ENCODE peak calls at places on chromosomes 3 and 15, in five cellular contexts. One of them, this sample, is unnamed.

GRCh38 chr3:149751551-149751950 is 738 bp downstream of the COMMD2 start:
- DNase-seq in NCI-H774: no peak
- DNase-seq in activated CD4-positive, alpha-beta T cell treated with anti-CD3 and anti-CD28 coated beads for 48 hours: no peak
- DNase-seq in occipital lobe: no peak
- DNase-seq in natural killer cell treated with Interleukin-12 subunit alpha and Interleukin-12 subunit beta and Interleukin-15 and Interleukin-18, amount 100 ng/mL, for 72 hours: no peak
- DNase-seq in this sample: no peak

GRCh38 chr15:68277131-68277604 is 377 bp upstream of the FEM1B start:
- DNase-seq in NCI-H774: peak
- DNase-seq in activated CD4-positive, alpha-beta T cell treated with anti-CD3 and anti-CD28 coated beads for 48 hours: no peak
- DNase-seq in occipital lobe: peak
- DNase-seq in natural killer cell treated with Interleukin-12 subunit alpha and Interleukin-12 subunit beta and Interleukin-15 and Interleukin-18, amount 100 ng/mL, for 72 hours: no peak
- DNase-seq in this sample: peak

GRCh38 chr15:82132742-82133141 is 86.9 kb upstream of the MEX3B start:
- DNase-seq in NCI-H774: no peak
- DNase-seq in activated CD4-positive, alpha-beta T cell treated with anti-CD3 and anti-CD28 coated beads for 48 hours: no peak
- DNase-seq in occipital lobe: no peak
- DNase-seq in natural killer cell treated with Interleukin-12 subunit alpha and Interleukin-12 subunit beta and Interleukin-15 and Interleukin-18, amount 100 ng/mL, for 72 hours: no peak
- DNase-seq in this sample: no peak

GRCh38 chr3:72134989-72135451 is 350.1 kb upstream of the PROK2 start:
- DNase-seq in NCI-H774: no peak
- DNase-seq in activated CD4-positive, alpha-beta T cell treated with anti-CD3 and anti-CD28 coated beads for 48 hours: no peak
- DNase-seq in occipital lobe: no peak
- DNase-seq in natural killer cell treated with Interleukin-12 subunit alpha and Interleukin-12 subunit beta and Interleukin-15 and Interleukin-18, amount 100 ng/mL, for 72 hours: no peak
- DNase-seq in this sample: no peak

GRCh38 chr3:197001972-197002700 is 27.5 kb downstream of the MELTF start:
- DNase-seq in NCI-H774: no peak
- DNase-seq in activated CD4-positive, alpha-beta T cell treated with anti-CD3 and anti-CD28 coated beads for 48 hours: no peak
- DNase-seq in occipital lobe: peak
- DNase-seq in natural killer cell treated with Interleukin-12 subunit alpha and Interleukin-12 subunit beta and Interleukin-15 and Interleukin-18, amount 100 ng/mL, for 72 hours: peak
- DNase-seq in this sample: peak

GRCh38 chr3:164730810-164731209 is 347.5 kb downstream of the SI start:
- DNase-seq in NCI-H774: no peak
- DNase-seq in activated CD4-positive, alpha-beta T cell treated with anti-CD3 and anti-CD28 coated beads for 48 hours: no peak
- DNase-seq in occipital lobe: no peak
- DNase-seq in natural killer cell treated with Interleukin-12 subunit alpha and Interleukin-12 subunit beta and Interleukin-15 and Interleukin-18, amount 100 ng/mL, for 72 hours: no peak
- DNase-seq in this sample: no peak

GRCh38 chr3:12948371-12948770 is 107.0 kb upstream of the RPL32 start:
- DNase-seq in NCI-H774: no peak
- DNase-seq in activated CD4-positive, alpha-beta T cell treated with anti-CD3 and anti-CD28 coated beads for 48 hours: no peak
- DNase-seq in occipital lobe: no peak
- DNase-seq in natural killer cell treated with Interleukin-12 subunit alpha and Interleukin-12 subunit beta and Interleukin-15 and Interleukin-18, amount 100 ng/mL, for 72 hours: no peak
- DNase-seq in this sample: no peak

GRCh38 chr3:156620260-156620659 is 54.1 kb upstream of the TIPARP start:
- DNase-seq in NCI-H774: peak
- DNase-seq in activated CD4-positive, alpha-beta T cell treated with anti-CD3 and anti-CD28 coated beads for 48 hours: no peak
- DNase-seq in occipital lobe: no peak
- DNase-seq in natural killer cell treated with Interleukin-12 subunit alpha and Interleukin-12 subunit beta and Interleukin-15 and Interleukin-18, amount 100 ng/mL, for 72 hours: no peak
- DNase-seq in this sample: no peak

GRCh38 chr15:86591994-86592746 is 512.5 kb downstream of the AGBL1 start:
- DNase-seq in NCI-H774: no peak
- DNase-seq in activated CD4-positive, alpha-beta T cell treated with anti-CD3 and anti-CD28 coated beads for 48 hours: no peak
- DNase-seq in occipital lobe: no peak
- DNase-seq in natural killer cell treated with Interleukin-12 subunit alpha and Interleukin-12 subunit beta and Interleukin-15 and Interleukin-18, amount 100 ng/mL, for 72 hours: no peak
- DNase-seq in this sample: no peak

GRCh38 chr3:28068342-28068741 is 173.1 kb upstream of the CMC1 start:
- DNase-seq in NCI-H774: no peak
- DNase-seq in activated CD4-positive, alpha-beta T cell treated with anti-CD3 and anti-CD28 coated beads for 48 hours: no peak
- DNase-seq in occipital lobe: no peak
- DNase-seq in natural killer cell treated with Interleukin-12 subunit alpha and Interleukin-12 subunit beta and Interleukin-15 and Interleukin-18, amount 100 ng/mL, for 72 hours: no peak
- DNase-seq in this sample: no peak

GRCh38 chr3:158520433-158520832 is 50.6 kb upstream of the MLF1 start:
- DNase-seq in NCI-H774: no peak
- DNase-seq in activated CD4-positive, alpha-beta T cell treated with anti-CD3 and anti-CD28 coated beads for 48 hours: no peak
- DNase-seq in occipital lobe: no peak
- DNase-seq in natural killer cell treated with Interleukin-12 subunit alpha and Interleukin-12 subunit beta and Interleukin-15 and Interleukin-18, amount 100 ng/mL, for 72 hours: no peak
- DNase-seq in this sample: no peak

GRCh38 chr3:192422998-192423349 is 304.4 kb downstream of the FGF12 start:
- DNase-seq in NCI-H774: peak
- DNase-seq in activated CD4-positive, alpha-beta T cell treated with anti-CD3 and anti-CD28 coated beads for 48 hours: no peak
- DNase-seq in occipital lobe: no peak
- DNase-seq in natural killer cell treated with Interleukin-12 subunit alpha and Interleukin-12 subunit beta and Interleukin-15 and Interleukin-18, amount 100 ng/mL, for 72 hours: no peak
- DNase-seq in this sample: no peak

GRCh38 chr3:58560771-58561311 is 16.4 kb downstream of the FAM107A start:
- DNase-seq in NCI-H774: no peak
- DNase-seq in activated CD4-positive, alpha-beta T cell treated with anti-CD3 and anti-CD28 coated beads for 48 hours: no peak
- DNase-seq in occipital lobe: no peak
- DNase-seq in natural killer cell treated with Interleukin-12 subunit alpha and Interleukin-12 subunit beta and Interleukin-15 and Interleukin-18, amount 100 ng/mL, for 72 hours: no peak
- DNase-seq in this sample: no peak

GRCh38 chr3:85589145-85589544 is 630.4 kb downstream of the CADM2 start:
- DNase-seq in NCI-H774: no peak
- DNase-seq in activated CD4-positive, alpha-beta T cell treated with anti-CD3 and anti-CD28 coated beads for 48 hours: no peak
- DNase-seq in occipital lobe: no peak
- DNase-seq in natural killer cell treated with Interleukin-12 subunit alpha and Interleukin-12 subunit beta and Interleukin-15 and Interleukin-18, amount 100 ng/mL, for 72 hours: no peak
- DNase-seq in this sample: no peak

GRCh38 chr3:18987862-18988447 is 160.4 kb upstream of the KCNH8 start:
- DNase-seq in NCI-H774: no peak
- DNase-seq in activated CD4-positive, alpha-beta T cell treated with anti-CD3 and anti-CD28 coated beads for 48 hours: peak
- DNase-seq in occipital lobe: no peak
- DNase-seq in natural killer cell treated with Interleukin-12 subunit alpha and Interleukin-12 subunit beta and Interleukin-15 and Interleukin-18, amount 100 ng/mL, for 72 hours: no peak
- DNase-seq in this sample: no peak

GRCh38 chr3:61634678-61635077 is 73.3 kb downstream of the PTPRG start:
- DNase-seq in NCI-H774: no peak
- DNase-seq in activated CD4-positive, alpha-beta T cell treated with anti-CD3 and anti-CD28 coated beads for 48 hours: no peak
- DNase-seq in occipital lobe: no peak
- DNase-seq in natural killer cell treated with Interleukin-12 subunit alpha and Interleukin-12 subunit beta and Interleukin-15 and Interleukin-18, amount 100 ng/mL, for 72 hours: no peak
- DNase-seq in this sample: no peak

GRCh38 chr3:69959581-69959980 is 40.0 kb upstream of the SAMMSON start:
- DNase-seq in NCI-H774: no peak
- DNase-seq in activated CD4-positive, alpha-beta T cell treated with anti-CD3 and anti-CD28 coated beads for 48 hours: no peak
- DNase-seq in occipital lobe: no peak
- DNase-seq in natural killer cell treated with Interleukin-12 subunit alpha and Interleukin-12 subunit beta and Interleukin-15 and Interleukin-18, amount 100 ng/mL, for 72 hours: no peak
- DNase-seq in this sample: no peak

GRCh38 chr15:70210076-70210475 is 112.4 kb upstream of the TLE3 start:
- DNase-seq in NCI-H774: no peak
- DNase-seq in activated CD4-positive, alpha-beta T cell treated with anti-CD3 and anti-CD28 coated beads for 48 hours: no peak
- DNase-seq in occipital lobe: no peak
- DNase-seq in natural killer cell treated with Interleukin-12 subunit alpha and Interleukin-12 subunit beta and Interleukin-15 and Interleukin-18, amount 100 ng/mL, for 72 hours: no peak
- DNase-seq in this sample: no peak

GRCh38 chr15:78909791-78910228 is 35.0 kb downstream of the CTSH start:
- DNase-seq in NCI-H774: no peak
- DNase-seq in activated CD4-positive, alpha-beta T cell treated with anti-CD3 and anti-CD28 coated beads for 48 hours: peak
- DNase-seq in occipital lobe: no peak
- DNase-seq in natural killer cell treated with Interleukin-12 subunit alpha and Interleukin-12 subunit beta and Interleukin-15 and Interleukin-18, amount 100 ng/mL, for 72 hours: no peak
- DNase-seq in this sample: no peak

GRCh38 chr3:116863842-116864626 is 154.5 kb downstream of the TUSC7 start:
- DNase-seq in NCI-H774: peak
- DNase-seq in activated CD4-positive, alpha-beta T cell treated with anti-CD3 and anti-CD28 coated beads for 48 hours: no peak
- DNase-seq in occipital lobe: peak
- DNase-seq in natural killer cell treated with Interleukin-12 subunit alpha and Interleukin-12 subunit beta and Interleukin-15 and Interleukin-18, amount 100 ng/mL, for 72 hours: no peak
- DNase-seq in this sample: peak

GRCh38 chr3:32685604-32686185 is 707 bp downstream of the CNOT10 start:
- DNase-seq in NCI-H774: no peak
- DNase-seq in activated CD4-positive, alpha-beta T cell treated with anti-CD3 and anti-CD28 coated beads for 48 hours: no peak
- DNase-seq in occipital lobe: no peak
- DNase-seq in natural killer cell treated with Interleukin-12 subunit alpha and Interleukin-12 subunit beta and Interleukin-15 and Interleukin-18, amount 100 ng/mL, for 72 hours: no peak
- DNase-seq in this sample: no peak

GRCh38 chr3:112653881-112654300 is 12.9 kb upstream of the CCDC80 start:
- DNase-seq in NCI-H774: no peak
- DNase-seq in activated CD4-positive, alpha-beta T cell treated with anti-CD3 and anti-CD28 coated beads for 48 hours: no peak
- DNase-seq in occipital lobe: no peak
- DNase-seq in natural killer cell treated with Interleukin-12 subunit alpha and Interleukin-12 subunit beta and Interleukin-15 and Interleukin-18, amount 100 ng/mL, for 72 hours: no peak
- DNase-seq in this sample: no peak

GRCh38 chr3:101195951-101196713 is 124.2 kb downstream of the IMPG2 start:
- DNase-seq in NCI-H774: peak
- DNase-seq in activated CD4-positive, alpha-beta T cell treated with anti-CD3 and anti-CD28 coated beads for 48 hours: no peak
- DNase-seq in occipital lobe: no peak
- DNase-seq in natural killer cell treated with Interleukin-12 subunit alpha and Interleukin-12 subunit beta and Interleukin-15 and Interleukin-18, amount 100 ng/mL, for 72 hours: no peak
- DNase-seq in this sample: no peak

GRCh38 chr3:61561374-61562041 is at the start of gene PTPRG:
- DNase-seq in NCI-H774: peak
- DNase-seq in activated CD4-positive, alpha-beta T cell treated with anti-CD3 and anti-CD28 coated beads for 48 hours: peak
- DNase-seq in occipital lobe: peak
- DNase-seq in natural killer cell treated with Interleukin-12 subunit alpha and Interleukin-12 subunit beta and Interleukin-15 and Interleukin-18, amount 100 ng/mL, for 72 hours: no peak
- DNase-seq in this sample: peak

GRCh38 chr15:37744521-37744920 is 189.9 kb upstream of the TMCO5A start:
- DNase-seq in NCI-H774: no peak
- DNase-seq in activated CD4-positive, alpha-beta T cell treated with anti-CD3 and anti-CD28 coated beads for 48 hours: no peak
- DNase-seq in occipital lobe: no peak
- DNase-seq in natural killer cell treated with Interleukin-12 subunit alpha and Interleukin-12 subunit beta and Interleukin-15 and Interleukin-18, amount 100 ng/mL, for 72 hours: no peak
- DNase-seq in this sample: no peak

GRCh38 chr15:56786966-56787365 is 53.7 kb upstream of the ZNF280D start:
- DNase-seq in NCI-H774: no peak
- DNase-seq in activated CD4-positive, alpha-beta T cell treated with anti-CD3 and anti-CD28 coated beads for 48 hours: no peak
- DNase-seq in occipital lobe: no peak
- DNase-seq in natural killer cell treated with Interleukin-12 subunit alpha and Interleukin-12 subunit beta and Interleukin-15 and Interleukin-18, amount 100 ng/mL, for 72 hours: no peak
- DNase-seq in this sample: no peak

GRCh38 chr15:91357527-91357926 is 257.5 kb downstream of the SV2B start:
- DNase-seq in NCI-H774: no peak
- DNase-seq in activated CD4-positive, alpha-beta T cell treated with anti-CD3 and anti-CD28 coated beads for 48 hours: no peak
- DNase-seq in occipital lobe: no peak
- DNase-seq in natural killer cell treated with Interleukin-12 subunit alpha and Interleukin-12 subunit beta and Interleukin-15 and Interleukin-18, amount 100 ng/mL, for 72 hours: no peak
- DNase-seq in this sample: no peak

GRCh38 chr3:170558417-170558816 is 27.5 kb downstream of the SLC7A14 start:
- DNase-seq in NCI-H774: no peak
- DNase-seq in activated CD4-positive, alpha-beta T cell treated with anti-CD3 and anti-CD28 coated beads for 48 hours: no peak
- DNase-seq in occipital lobe: no peak
- DNase-seq in natural killer cell treated with Interleukin-12 subunit alpha and Interleukin-12 subunit beta and Interleukin-15 and Interleukin-18, amount 100 ng/mL, for 72 hours: no peak
- DNase-seq in this sample: no peak

GRCh38 chr3:111598552-111598951 is 3.4 kb upstream of the ZBED2 start:
- DNase-seq in NCI-H774: no peak
- DNase-seq in activated CD4-positive, alpha-beta T cell treated with anti-CD3 and anti-CD28 coated beads for 48 hours: no peak
- DNase-seq in occipital lobe: no peak
- DNase-seq in natural killer cell treated with Interleukin-12 subunit alpha and Interleukin-12 subunit beta and Interleukin-15 and Interleukin-18, amount 100 ng/mL, for 72 hours: no peak
- DNase-seq in this sample: no peak